ENCODE peak calls at places on chromosomes 13 and 19, in four cellular contexts. F, J, U and S are unnamed samples.
A peak's percentile ranks its signal among the peaks of the same experiment; 100 is the strongest.

GRCh38 chr19:14019100-14019499 is 8.8 kb upstream of the RLN3 start:
- DNase-seq in F (no peak), J (no peak), U (no peak), S (no peak)

GRCh38 chr19:10206226-10206873 is 11.6 kb upstream of the DNMT1 start:
- DNase-seq in F (no peak), J (no peak), U (no peak), S (no peak)

GRCh38 chr19:33186835-33187540 is 7.1 kb upstream of the LRP3 start:
- DNase-seq in F (no peak), J (no peak), U (no peak), S (no peak)

GRCh38 chr13:35763805-35764170 is 287.3 kb upstream of the MAB21L1 start:
- DNase-seq in F (no peak), J (no peak), U (no peak), S (no peak)

GRCh38 chr13:113758651-113759524 is at the start of gene TMEM255B:
- DNase-seq in F (peak; percentile 60), J (peak; percentile 89), U (peak; percentile 83), S (peak; percentile 95)

GRCh38 chr19:3409346-3410064 is 43.1 kb downstream of the NFIC start:
- DNase-seq in F (no peak), J (no peak), U (no peak), S (no peak)

GRCh38 chr13:35716186-35716585 is 239.7 kb upstream of the MAB21L1 start:
- DNase-seq in F (no peak), J (no peak), U (no peak), S (no peak)

GRCh38 chr19:13092206-13092605 is 10.5 kb downstream of the LYL1 start:
- DNase-seq in F (no peak), J (no peak), U (no peak), S (no peak)

GRCh38 chr13:112213467-112214245 is 146.7 kb downstream of the SOX1 start:
- DNase-seq in F (no peak), J (no peak), U (no peak), S (no peak)

GRCh38 chr19:27865927-27866777 is 1346.8 kb downstream of the UQCRFS1 start:
- DNase-seq in F (no peak), J (no peak), U (no peak), S (no peak)

GRCh38 chr13:24986826-24987225 is 109.1 kb upstream of the PABPC3 start:
- DNase-seq in F (no peak), J (no peak), U (no peak), S (no peak)

GRCh38 chr13:24983094-24983493 is 112.8 kb upstream of the PABPC3 start:
- DNase-seq in F (no peak), J (no peak), U (no peak), S (no peak)

GRCh38 chr13:24982333-24982999 is 113.5 kb upstream of the PABPC3 start:
- DNase-seq in F (no peak), J (no peak), U (no peak), S (no peak)

GRCh38 chr13:24984134-24984533 is 111.8 kb upstream of the PABPC3 start:
- DNase-seq in F (no peak), J (no peak), U (no peak), S (no peak)

DNA sequence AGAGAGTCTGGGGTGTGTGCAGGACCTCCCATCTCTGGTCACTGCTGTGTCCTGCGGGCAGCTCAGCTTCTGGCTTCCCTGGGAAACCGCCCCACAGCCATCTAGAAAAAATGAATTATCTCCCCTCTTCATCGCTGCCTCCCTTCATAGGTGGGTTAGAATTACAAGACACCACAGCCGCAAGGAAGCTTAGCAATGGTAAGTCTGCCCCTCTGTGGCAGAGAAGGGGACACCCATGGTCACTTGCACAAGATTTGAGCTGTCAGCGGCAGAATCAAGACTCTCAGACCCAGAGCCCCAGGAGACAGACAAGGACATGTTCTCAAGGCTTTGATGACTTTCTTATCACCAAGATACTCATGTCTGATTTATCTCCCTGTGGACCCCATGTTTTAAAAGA is 110.8 kb upstream of the PABPC3 start:
- DNase-seq in F (no peak), J (peak; percentile 65), U (no peak), S (no peak)
- TF ChIP-seq CTCF in F (peak; percentile 5), J (peak; percentile 68), U (no peak), S (peak; percentile 2)

GRCh38 chr19:52343548-52343947 is 7.5 kb downstream of the ZNF610 start:
- DNase-seq in F (no peak), J (peak; percentile 85), U (peak; percentile 74), S (peak; percentile 52)
- TF ChIP-seq CTCF in F (peak; percentile 56), J (peak; percentile 87), U (peak; percentile 77), S (peak; percentile 57)

GRCh38 chr19:623974-624373 is 9.4 kb downstream of the POLRMT start:
- DNase-seq in F (no peak), J (no peak), U (no peak), S (no peak)
- TF ChIP-seq CTCF in F (no peak), J (no peak), U (no peak), S (no peak)

GRCh38 chr13:67392014-67392413 is 161.9 kb upstream of the PCDH9 start:
- DNase-seq in F (no peak), J (no peak), U (no peak), S (no peak)

GRCh38 chr13:67395577-67395976 is 165.4 kb upstream of the PCDH9 start:
- DNase-seq in F (no peak), J (no peak), U (no peak), S (no peak)

DNA sequence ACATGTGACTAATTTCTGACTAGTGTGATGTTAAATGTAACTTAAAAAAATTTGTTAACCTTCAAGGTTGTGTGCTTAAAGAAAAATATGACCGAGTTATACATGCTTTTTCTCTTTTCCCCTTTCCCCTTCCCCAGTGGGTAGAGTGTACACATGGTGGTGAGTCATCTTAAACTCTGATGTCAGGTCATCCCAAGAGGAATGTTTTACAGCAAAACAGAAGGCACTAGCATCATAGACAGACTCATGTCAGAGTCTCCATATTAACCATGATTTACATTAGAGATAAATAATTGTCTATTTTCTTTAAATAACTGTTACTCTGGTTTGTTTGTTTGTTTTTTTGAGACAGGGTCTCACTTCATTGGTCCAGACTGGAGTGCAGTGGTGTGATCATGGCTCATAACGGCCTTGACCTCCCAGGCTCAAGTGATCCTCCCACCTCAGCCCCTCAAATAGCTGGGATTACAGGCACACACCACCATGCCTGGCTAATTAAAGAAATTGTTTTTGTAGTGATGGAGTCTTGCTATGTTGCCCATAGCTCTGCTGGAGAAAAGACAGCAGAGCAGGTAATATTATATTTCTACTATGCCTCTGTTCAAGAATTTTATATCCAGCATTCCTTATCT is 160.4 kb upstream of the PCDH9 start:
- DNase-seq in F (no peak), J (no peak), U (no peak), S (no peak)
- TF ChIP-seq CTCF in F (no peak), J (no peak), U (no peak), S (no peak)

DNA sequence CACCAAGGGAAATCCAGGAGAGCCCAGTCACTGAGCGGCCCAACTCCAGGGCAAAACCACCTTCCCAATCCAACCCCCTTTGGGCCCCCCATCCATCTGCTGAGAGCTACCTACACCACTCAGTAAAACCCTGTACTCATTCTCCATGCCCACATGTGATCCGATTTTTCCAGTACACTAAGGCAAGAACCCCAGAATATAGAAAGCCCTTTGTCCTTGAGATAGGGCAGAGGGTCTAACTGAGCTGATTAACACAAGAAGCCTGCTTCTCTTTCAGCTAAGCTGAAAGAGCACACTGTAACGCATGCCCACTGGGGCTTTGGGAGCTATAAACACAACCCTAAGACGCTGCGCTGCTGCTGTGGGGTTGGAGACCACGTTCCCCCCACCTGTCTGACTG is 36.0 kb downstream of the PBX4 start:
- DNase-seq in F (no peak), J (no peak), U (no peak), S (no peak)
- TF ChIP-seq CTCF in F (no peak), J (no peak), U (no peak), S (no peak)

GRCh38 chr19:670609-671075 is 5.5 kb upstream of the FSTL3 start:
- DNase-seq in F (no peak), J (peak; percentile 63), U (no peak), S (no peak)
- TF ChIP-seq CTCF in F (no peak), J (peak; percentile 56), U (peak; percentile 26), S (no peak)

DNA sequence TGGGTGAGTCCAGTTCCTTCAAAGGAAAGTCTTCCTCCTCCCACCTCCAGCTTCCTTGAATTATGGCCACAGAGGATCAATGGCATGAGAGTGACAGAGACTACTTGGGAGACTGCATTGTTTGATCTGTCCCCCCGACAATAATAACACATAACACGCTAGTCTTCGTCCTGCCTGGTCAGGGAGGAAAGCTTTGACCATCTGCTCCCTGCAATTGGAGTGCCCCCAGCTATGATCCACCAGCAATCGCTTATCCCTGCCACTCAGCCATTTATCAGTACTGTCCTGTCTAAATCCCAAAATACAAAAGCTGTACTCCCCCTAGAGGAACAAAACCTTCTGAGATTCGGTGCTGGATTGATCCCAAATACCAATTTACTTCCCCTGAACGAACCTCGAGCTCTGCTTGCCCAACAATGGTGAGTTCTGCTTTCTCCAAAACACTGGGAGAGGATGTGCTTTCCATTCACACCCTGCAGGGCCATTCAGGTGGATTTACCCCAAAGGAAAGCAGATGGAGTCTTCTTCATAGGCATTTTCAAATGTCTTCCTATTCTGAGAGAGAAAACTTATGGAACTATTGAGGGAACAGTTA is 466.7 kb downstream of the TSHZ3 start:
- DNase-seq in F (no peak), J (peak; percentile 11), U (no peak), S (no peak)
- TF ChIP-seq CTCF in F (no peak), J (no peak), U (no peak), S (no peak)

DNA sequence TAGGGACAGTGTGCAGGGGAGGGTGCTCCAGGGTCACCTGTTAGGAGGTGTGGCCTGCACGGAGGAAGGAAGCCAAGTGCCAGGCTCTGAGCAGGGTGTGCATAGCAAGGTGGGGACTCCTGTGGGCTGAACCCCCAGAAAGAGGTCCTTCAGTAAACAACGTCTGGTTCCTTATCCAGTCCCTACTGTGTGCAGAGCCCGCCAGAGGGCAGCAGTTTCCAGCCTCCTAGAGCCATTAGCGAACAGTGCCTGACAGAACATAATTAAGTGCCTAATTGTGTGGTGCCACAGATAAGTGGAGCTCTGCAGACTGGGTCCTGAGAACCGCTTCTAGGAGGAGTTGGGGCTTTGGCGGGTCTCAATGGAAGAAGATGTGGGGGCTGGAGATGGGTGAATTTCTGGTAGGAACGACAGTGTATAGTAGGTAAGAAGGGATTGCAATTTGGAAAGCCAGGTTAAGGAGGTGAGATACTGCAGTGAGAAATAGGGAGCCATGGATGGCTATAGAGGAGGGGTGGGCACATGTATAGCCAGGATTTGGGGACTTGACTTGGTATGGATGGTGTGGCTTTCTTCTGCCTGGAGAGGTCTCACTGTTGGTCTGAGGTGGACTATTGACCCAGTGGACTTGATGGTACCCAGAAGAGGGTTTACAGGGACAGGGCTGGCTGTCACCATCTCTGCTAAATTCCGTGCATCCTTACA is 323.1 kb downstream of the ZNF536 start:
- DNase-seq in F (no peak), J (peak; percentile 72), U (no peak), S (no peak)
- TF ChIP-seq CTCF in F (no peak), J (peak; percentile 73), U (no peak), S (peak; percentile 37)

GRCh38 chr13:81990652-81991051 is 1649.7 kb upstream of the SPRY2 start:
- DNase-seq in F (no peak), J (peak; percentile 60), U (no peak), S (no peak)
- TF ChIP-seq CTCF in F (no peak), J (peak; percentile 46), U (no peak), S (no peak)